ENCODE peak calls at places on chromosomes 7 and 10, in seven cellular contexts. A, I, E, G, Q, S and L are unnamed samples.
A peak's percentile ranks its signal among the peaks of the same experiment; 100 is the strongest.

GRCh38 chr10:34528320-34528719 is 286.8 kb downstream of the PARD3 start:
- DNase-seq in A (peak; percentile 81), I (no peak), E (no peak), G (no peak), Q (peak; percentile 75), S (no peak), L (no peak)

GRCh38 chr10:48470115-48470892 is 134.6 kb downstream of the ARHGAP22 start:
- DNase-seq in A (no peak), I (no peak), E (no peak), G (peak; percentile 42), Q (no peak), S (peak; percentile 33), L (peak; percentile 26)

GRCh38 chr10:654647-654996 is 34.8 kb downstream of the DIP2C start:
- DNase-seq in A (no peak), I (no peak), E (no peak), G (no peak), Q (no peak), S (no peak), L (no peak)

GRCh38 chr7:102444961-102445673 is 11.7 kb downstream of the ORAI2 start:
- DNase-seq in A (no peak), I (peak; percentile 79), E (no peak), G (no peak), Q (no peak), S (no peak), L (no peak)

GRCh38 chr7:100570954-100571828 is 2.5 kb downstream of the SAP25 start:
- DNase-seq in A (no peak), I (no peak), E (no peak), G (no peak), Q (no peak), S (peak; percentile 47), L (no peak)

GRCh38 chr7:39637963-39638485 is 14.7 kb downstream of the RALA start:
- DNase-seq in A (no peak), I (no peak), E (no peak), G (no peak), Q (no peak), S (no peak), L (no peak)

GRCh38 chr10:78572565-78572964 is 496.2 kb upstream of the ZMIZ1 start:
- DNase-seq in A (no peak), I (no peak), E (peak; percentile 74), G (no peak), Q (no peak), S (peak; percentile 76), L (peak; percentile 77)

GRCh38 chr10:72123616-72124015 is 35.3 kb upstream of the SPOCK2 start:
- DNase-seq in A (no peak), I (no peak), E (no peak), G (no peak), Q (no peak), S (no peak), L (no peak)

GRCh38 chr7:104826140-104826539 is 187.9 kb upstream of the KMT2E start:
- DNase-seq in A (no peak), I (no peak), E (no peak), G (no peak), Q (no peak), S (no peak), L (no peak)

GRCh38 chr10:73205121-73205520 is 37.2 kb downstream of the FAM149B1 start:
- DNase-seq in A (no peak), I (no peak), E (no peak), G (no peak), Q (no peak), S (no peak), L (no peak)

GRCh38 chr10:6348091-6348862 is 145.5 kb downstream of the PFKFB3 start:
- DNase-seq in A (no peak), I (peak; percentile 72), E (peak; percentile 34), G (no peak), Q (no peak), S (peak; percentile 77), L (no peak)

GRCh38 chr10:16816142-16816541 is 1.1 kb downstream of the RSU1 start:
- DNase-seq in A (no peak), I (no peak), E (no peak), G (peak; percentile 23), Q (no peak), S (no peak), L (no peak)

GRCh38 chr10:44383749-44384600 is 922 bp downstream of the CXCL12 start:
- DNase-seq in A (no peak), I (no peak), E (no peak), G (peak; percentile 63), Q (no peak), S (peak; percentile 81), L (peak; percentile 62)

GRCh38 chr7:100711369-100711768 is 5.4 kb downstream of the POP7 start:
- DNase-seq in A (no peak), I (no peak), E (no peak), G (no peak), Q (no peak), S (no peak), L (no peak)

GRCh38 chr10:79221110-79222051 is 125.9 kb upstream of the PPIF start:
- DNase-seq in A (peak; percentile 83), I (no peak), E (no peak), G (peak; percentile 77), Q (peak; percentile 44), S (peak; percentile 85), L (no peak)

GRCh38 chr7:50660040-50660829 is 95.0 kb upstream of the DDC start:
- DNase-seq in A (no peak), I (no peak), E (no peak), G (no peak), Q (no peak), S (no peak), L (no peak)

GRCh38 chr10:62047240-62047897 is 145.9 kb downstream of the ARID5B start:
- DNase-seq in A (no peak), I (peak; percentile 36), E (no peak), G (no peak), Q (no peak), S (no peak), L (no peak)

GRCh38 chr7:117873056-117873932 is at the start of gene CTTNBP2:
- DNase-seq in A (no peak), I (no peak), E (peak; percentile 20), G (peak; percentile 89), Q (no peak), S (peak; percentile 72), L (peak; percentile 70)

GRCh38 chr10:129927351-129928120 is 36.5 kb downstream of the EBF3 start:
- DNase-seq in A (no peak), I (no peak), E (no peak), G (no peak), Q (no peak), S (peak; percentile 42), L (peak; percentile 70)

GRCh38 chr7:127332884-127333283 is 59.6 kb downstream of the ZNF800 start:
- DNase-seq in A (no peak), I (no peak), E (no peak), G (no peak), Q (no peak), S (no peak), L (no peak)

GRCh38 chr7:123682690-123683089 is 27.0 kb downstream of the LMOD2 start:
- DNase-seq in A (peak; percentile 38), I (no peak), E (no peak), G (peak; percentile 68), Q (peak; percentile 24), S (no peak), L (no peak)

GRCh38 chr10:69434169-69434568 is 17.1 kb upstream of the TSPAN15 start:
- DNase-seq in A (no peak), I (no peak), E (no peak), G (no peak), Q (no peak), S (no peak), L (no peak)

GRCh38 chr10:46019541-46020343 is 10.7 kb downstream of the NCOA4 start:
- DNase-seq in A (no peak), I (peak; percentile 15), E (no peak), G (peak; percentile 36), Q (no peak), S (no peak), L (no peak)

GRCh38 chr10:29446327-29446726 is 157.5 kb downstream of the LYZL1 start:
- DNase-seq in A (no peak), I (no peak), E (no peak), G (no peak), Q (no peak), S (no peak), L (no peak)

GRCh38 chr10:127149613-127150081 is 46.7 kb downstream of the INSYN2A start:
- DNase-seq in A (no peak), I (no peak), E (no peak), G (peak; percentile 17), Q (no peak), S (no peak), L (no peak)

DNA sequence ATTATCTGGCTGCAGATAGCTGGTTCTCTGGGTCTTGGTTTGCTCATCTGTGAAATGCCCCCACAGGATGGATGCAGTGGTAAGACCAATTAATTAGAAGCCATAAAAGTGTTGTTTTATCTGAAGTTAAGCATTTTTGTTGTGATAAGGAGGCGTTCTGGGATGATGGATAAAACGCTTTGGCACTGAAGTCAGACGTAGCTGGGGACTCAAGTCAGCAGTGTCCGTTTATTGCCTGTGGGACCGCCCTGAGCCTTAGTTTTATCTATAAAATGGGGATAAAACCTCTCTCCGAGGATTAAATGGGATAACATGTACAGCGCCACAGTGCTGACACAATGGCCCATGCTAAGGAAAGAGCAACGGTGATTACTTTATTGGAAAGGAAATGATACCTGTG is 34.7 kb downstream of the TCF7L2 start:
- DNase-seq in A (no peak), I (no peak), E (no peak), G (no peak), Q (no peak), S (no peak), L (no peak)
- H3K4me3 ChIP-seq in A (no peak overlapping the region), I (no peak overlapping the region), E (no peak overlapping the region), G (no peak overlapping the region), Q (no peak overlapping the region), S (no peak overlapping the region), L (no peak overlapping the region)

GRCh38 chr10:55668326-55668922 is 692.6 kb downstream of the ZWINT start:
- DNase-seq in A (no peak), I (no peak), E (no peak), G (peak; percentile 35), Q (no peak), S (no peak), L (no peak)
- TF ChIP-seq CTCF in A (no peak), I (peak; percentile 26), E (no peak), G (no peak), Q (peak; percentile 13), S (no peak), L (no peak)

GRCh38 chr10:88992945-88993537 is 2.4 kb downstream of the FAS start:
- DNase-seq in A (no peak), I (no peak), E (no peak), G (no peak), Q (no peak), S (no peak), L (no peak)
- H3K4me3 ChIP-seq in A (peak overlapping the region; percentile 89), I (peak overlapping the region; percentile 95), E (no peak overlapping the region), G (no peak overlapping the region), Q (peak overlapping the region; percentile 98), S (peak overlapping the region; percentile 92), L (peak overlapping the region; percentile 88)

DNA sequence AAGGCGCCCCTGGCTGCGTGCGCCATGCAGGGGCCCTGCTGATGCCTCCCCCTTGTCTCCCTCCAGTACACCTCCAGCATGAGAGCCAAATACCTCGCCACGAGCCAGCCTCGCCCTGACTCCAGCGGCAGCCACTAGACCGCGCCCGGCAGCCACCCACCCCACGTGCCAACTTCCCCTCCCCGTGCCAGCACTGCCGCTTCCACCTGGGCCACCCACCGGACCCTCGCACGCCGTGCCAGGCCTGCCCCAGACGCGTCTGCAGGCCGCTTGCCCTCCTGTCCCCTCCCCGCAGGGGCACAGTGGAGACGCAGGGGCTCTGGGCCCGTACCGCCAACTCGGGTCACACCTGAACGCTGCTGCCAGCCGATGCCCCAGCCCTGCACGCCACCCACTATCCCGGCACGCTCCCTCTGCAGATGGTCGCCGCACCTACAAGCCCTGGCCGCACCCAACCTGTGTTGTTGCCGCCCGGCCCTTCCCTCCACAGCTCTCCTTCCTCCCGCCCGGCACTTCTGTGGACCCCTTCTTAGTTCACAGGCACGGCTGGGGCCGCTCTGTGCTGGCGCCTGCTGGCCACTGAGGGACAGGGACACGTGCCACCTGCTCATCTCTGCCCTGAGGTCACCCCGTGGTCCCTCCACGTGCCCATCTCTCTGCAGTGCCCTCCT is 26.3 kb upstream of the AMZ1 start:
- DNase-seq in A (no peak), I (no peak), E (no peak), G (no peak), Q (no peak), S (no peak), L (no peak)
- TF ChIP-seq CTCF in A (peak; percentile 27), I (no peak), E (no peak), G (peak; percentile 3), Q (peak; percentile 4), S (no peak), L (no peak)